ENCODE peak calls at places on chromosomes 3 and 15, in seven cellular contexts. M is H1, S is HCT116, O is K562, T is Panc1, L is HepG2, J is SK-N-SH. W is an unnamed sample.

GRCh38 chr3:100581650-100582049 is 27.8 kb upstream of the ADGRG7 start:
- DNase-seq in O (no peak), J (no peak), S (no peak), L (no peak), T (no peak), M (no peak), W (no peak)

GRCh38 chr3:106345353-106346027 is 476.7 kb upstream of the CBLB start:
- DNase-seq in J (no peak), M (no peak), S (no peak), T (no peak), O (no peak), L (no peak), W (no peak)

GRCh38 chr15:70242962-70243685 is 145.4 kb upstream of the TLE3 start:
- DNase-seq in M (no peak), O (no peak), T (no peak), S (no peak), J (no peak), L (no peak), W (no peak)

GRCh38 chr3:169774186-169774585 is 990 bp downstream of the MYNN start:
- DNase-seq in O (no peak), L (no peak), M (no peak), T (no peak), J (no peak), S (no peak), W (no peak)

GRCh38 chr3:97910931-97911351 is 61.3 kb downstream of the RIOX2 start:
- DNase-seq in L (no peak), T (no peak), J (no peak), O (peak; percentile 73), M (no peak), S (no peak), W (peak; percentile 11)

GRCh38 chr3:140359198-140359995 is 318.5 kb upstream of the TRIM42 start:
- DNase-seq in M (no peak), T (no peak), J (no peak), L (no peak), O (no peak), S (no peak), W (no peak)

GRCh38 chr15:40565333-40566238 is 744 bp upstream of the CCDC32 start:
- DNase-seq in J (no peak), T (no peak), S (no peak), O (peak; percentile 43), L (peak; percentile 31), M (no peak), W (no peak)

GRCh38 chr3:101017048-101017447 is 23.8 kb upstream of the ABI3BP start:
- DNase-seq in J (no peak), L (no peak), O (no peak), S (no peak), M (no peak), T (no peak), W (no peak)

GRCh38 chr3:13199006-13199776 is 126.0 kb upstream of the IQSEC1 start:
- DNase-seq in T (no peak), M (no peak), L (no peak), S (no peak), O (no peak), J (no peak), W (no peak)

GRCh38 chr3:169227911-169228310 is 435.6 kb downstream of the MECOM start:
- DNase-seq in M (no peak), T (no peak), J (no peak), S (no peak), O (no peak), L (no peak), W (peak; percentile 3)

GRCh38 chr15:70875001-70875782 is 17.0 kb downstream of the THAP10 start:
- DNase-seq in M (no peak), T (no peak), L (no peak), O (no peak), J (peak; percentile 45), S (no peak), W (no peak)

GRCh38 chr3:27311400-27311799 is 57.8 kb downstream of the NEK10 start:
- DNase-seq in M (no peak), S (peak; percentile 90), T (peak; percentile 79), L (peak; percentile 27), J (peak; percentile 4), O (no peak), W (no peak)

GRCh38 chr3:37967252-37967881 is 23.2 kb upstream of the VILL start:
- DNase-seq in T (peak; percentile 33), J (peak; percentile 77), M (peak; percentile 85), L (peak; percentile 56), S (peak; percentile 28), O (peak; percentile 78), W (no peak)

GRCh38 chr15:71748327-71748726 is 62.0 kb upstream of the NR2E3 start:
- DNase-seq in S (peak; percentile 62), M (no peak), O (no peak), L (no peak), J (no peak), T (no peak), W (no peak)

GRCh38 chr3:194780706-194781105 is 95.0 kb downstream of the FAM43A start:
- DNase-seq in J (no peak), T (no peak), O (no peak), S (no peak), M (no peak), L (no peak), W (no peak)

GRCh38 chr3:1093216-1093615 is 392 bp downstream of the CNTN6 start:
- DNase-seq in M (no peak), S (no peak), L (no peak), T (no peak), O (no peak), J (no peak), W (no peak)

GRCh38 chr3:1088503-1088902 is 4.3 kb upstream of the CNTN6 start:
- DNase-seq in S (no peak), M (no peak), L (no peak), O (no peak), J (peak; percentile 19), T (no peak), W (no peak)

GRCh38 chr3:1092061-1092460 is 763 bp upstream of the CNTN6 start:
- DNase-seq in S (no peak), L (no peak), T (no peak), J (no peak), O (no peak), M (no peak), W (no peak)

GRCh38 chr3:1091276-1091675 is 1.5 kb upstream of the CNTN6 start:
- DNase-seq in O (no peak), T (no peak), J (no peak), S (no peak), M (no peak), L (no peak), W (no peak)

DNA sequence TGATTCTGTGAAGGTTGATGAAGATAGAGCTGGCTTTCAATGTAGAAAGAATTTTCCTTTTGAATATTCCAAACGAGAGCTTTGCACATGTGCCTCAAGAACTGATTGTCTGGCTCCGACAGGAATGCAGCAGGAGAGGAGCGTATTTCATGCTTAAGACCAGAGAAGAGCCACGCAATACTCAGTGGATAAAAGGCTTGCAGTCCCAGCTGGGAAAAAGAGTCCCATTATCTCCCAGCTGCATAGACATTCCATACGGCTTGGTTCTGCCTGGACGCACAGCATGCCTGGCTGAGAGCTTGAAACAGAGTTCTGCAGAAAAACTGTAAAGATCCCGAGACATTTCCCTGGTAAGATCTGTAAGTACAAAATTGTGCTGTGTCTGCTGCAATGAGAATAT is at the start of gene CNTN6:
- DNase-seq in J (peak; percentile 25), S (no peak), O (no peak), M (no peak), T (no peak), L (no peak), W (no peak)
- TF ChIP-seq SIN3A in J (no peak), S (no peak), O (no peak), M (no peak), T (no peak), L (no peak), W (no peak)

DNA sequence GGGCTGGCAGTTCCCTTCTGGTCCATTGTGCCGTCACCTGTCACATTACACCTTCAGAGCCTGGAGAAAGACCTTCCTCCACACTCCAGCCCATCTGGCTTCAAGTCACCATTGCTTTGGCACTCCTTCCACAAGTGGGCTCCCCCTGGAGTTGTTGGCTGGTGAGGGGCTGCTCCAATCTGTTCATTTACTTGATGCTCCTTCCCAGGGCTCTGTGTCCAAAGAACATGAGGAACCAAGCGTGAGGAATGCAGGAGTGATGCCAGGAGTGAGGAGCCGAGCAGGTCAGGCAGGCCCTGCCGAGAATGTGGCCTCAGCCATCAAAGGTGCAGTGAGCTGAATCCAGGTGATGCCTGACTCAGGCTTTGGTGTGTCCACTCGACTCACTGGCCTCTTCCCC is 57.2 kb downstream of the OXNAD1 start:
- DNase-seq in L (no peak), O (no peak), M (no peak), T (no peak), S (no peak), J (no peak), W (no peak)
- TF ChIP-seq SIN3A in L (no peak), O (no peak), M (no peak), T (no peak), S (no peak), J (no peak), W (no peak)

GRCh38 chr3:109702252-109702651 is 364.9 kb upstream of the DPPA4 start:
- DNase-seq in S (no peak), L (no peak), J (no peak), M (no peak), T (no peak), O (no peak), W (no peak)
- TF ChIP-seq SIN3A in S (no peak), L (no peak), J (no peak), M (no peak), T (no peak), O (no peak), W (no peak)

DNA sequence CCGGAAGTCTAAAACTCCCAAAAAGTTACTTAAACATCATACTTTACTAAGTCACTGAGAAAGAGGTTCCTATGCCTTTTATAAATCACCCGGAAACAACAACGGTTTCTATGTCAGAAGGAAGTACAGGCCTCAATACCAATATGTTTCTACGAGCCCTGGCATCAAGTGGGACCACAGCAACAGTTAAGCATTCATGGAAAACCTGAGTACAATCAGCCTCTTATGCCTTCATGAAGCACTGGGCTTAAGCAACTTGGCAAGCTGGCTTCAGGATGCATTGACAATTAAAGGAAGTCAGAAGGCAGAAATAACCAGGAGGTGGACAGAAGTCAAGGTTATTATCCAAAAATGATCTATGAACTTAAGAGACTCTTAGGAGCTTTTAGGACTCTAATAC is 19.1 kb upstream of the B3GNT5 start:
- DNase-seq in M (no peak), S (no peak), O (no peak), T (no peak), L (no peak), J (no peak), W (no peak)
- TF ChIP-seq SIN3A in M (no peak), S (no peak), O (no peak), T (no peak), L (no peak), J (no peak), W (no peak)

GRCh38 chr15:59885832-59886231 is 118.3 kb upstream of the FOXB1 start:
- DNase-seq in L (no peak), O (no peak), S (no peak), J (peak; percentile 6), T (no peak), M (no peak), W (no peak)

GRCh38 chr15:59887211-59887610 is 116.9 kb upstream of the FOXB1 start:
- DNase-seq in O (no peak), L (no peak), J (no peak), T (no peak), S (no peak), M (no peak), W (no peak)

DNA sequence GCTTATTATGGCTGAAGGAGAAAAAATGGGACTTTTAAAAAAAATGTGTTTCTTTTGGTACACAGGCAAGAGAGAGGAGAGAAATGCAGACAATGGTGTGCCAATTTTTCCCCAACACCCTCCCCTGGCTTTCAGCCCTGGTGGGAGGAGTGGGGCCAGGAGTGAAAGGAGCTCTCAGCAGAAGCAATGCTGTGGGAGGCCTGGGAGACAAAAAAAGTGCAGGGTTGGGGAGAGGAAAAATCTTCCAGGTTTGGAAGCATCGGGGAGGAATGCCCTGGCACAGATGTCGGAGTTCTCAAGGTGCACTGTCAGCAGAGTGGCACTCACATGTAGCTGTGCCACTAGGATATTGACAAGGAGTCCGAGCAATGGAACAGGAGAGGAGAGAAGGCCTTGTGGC is 117.6 kb upstream of the FOXB1 start:
- DNase-seq in O (no peak), L (no peak), T (no peak), M (no peak), J (no peak), S (no peak), W (no peak)
- TF ChIP-seq SIN3A in O (no peak), L (no peak), T (no peak), M (no peak), J (no peak), S (no peak), W (no peak)

W was measured in GM12878.